ENCODE peak calls at places on chromosomes 13 and 19, in six cellular contexts. One of them, this sample, is unnamed.

GRCh38 chr19:46919324-46919723 is 58.5 kb downstream of the ARHGAP35 start:
- DNase-seq in PC-3: peak
- DNase-seq in spleen: no peak
- DNase-seq in heart left ventricle: no peak
- DNase-seq in choroid plexus epithelial cell: peak
- DNase-seq in esophagus muscularis mucosa: no peak
- DNase-seq in this sample: no peak

GRCh38 chr19:51531349-51532315 is at the start of gene SIGLEC6:
- DNase-seq in choroid plexus epithelial cell: no peak
- DNase-seq in heart left ventricle: peak
- DNase-seq in spleen: peak
- DNase-seq in PC-3: no peak
- DNase-seq in esophagus muscularis mucosa: no peak
- DNase-seq in this sample: no peak

GRCh38 chr19:49921871-49922755 is 6.9 kb upstream of the ATF5 start:
- DNase-seq in esophagus muscularis mucosa: no peak
- DNase-seq in spleen: no peak
- DNase-seq in heart left ventricle: no peak
- DNase-seq in choroid plexus epithelial cell: peak
- DNase-seq in PC-3: peak
- DNase-seq in this sample: peak

GRCh38 chr13:38951525-38952313 is 38.9 kb downstream of the STOML3 start:
- DNase-seq in choroid plexus epithelial cell: peak
- DNase-seq in esophagus muscularis mucosa: no peak
- DNase-seq in heart left ventricle: no peak
- DNase-seq in spleen: no peak
- DNase-seq in PC-3: no peak
- DNase-seq in this sample: peak

GRCh38 chr19:19602713-19603320 is 15.7 kb downstream of the PBX4 start:
- DNase-seq in choroid plexus epithelial cell: no peak
- DNase-seq in PC-3: no peak
- DNase-seq in heart left ventricle: no peak
- DNase-seq in spleen: no peak
- DNase-seq in esophagus muscularis mucosa: no peak
- DNase-seq in this sample: no peak

GRCh38 chr13:88701551-88701950 is 1030.4 kb downstream of the SLITRK5 start:
- DNase-seq in esophagus muscularis mucosa: no peak
- DNase-seq in choroid plexus epithelial cell: no peak
- DNase-seq in spleen: no peak
- DNase-seq in PC-3: peak
- DNase-seq in heart left ventricle: no peak
- DNase-seq in this sample: no peak

GRCh38 chr19:13172335-13173128 is 22.3 kb downstream of the IER2 start:
- DNase-seq in esophagus muscularis mucosa: peak
- DNase-seq in PC-3: peak
- DNase-seq in spleen: peak
- DNase-seq in heart left ventricle: peak
- DNase-seq in choroid plexus epithelial cell: peak
- DNase-seq in this sample: peak

GRCh38 chr13:113837554-113838355 is 26.1 kb downstream of the GAS6 start:
- DNase-seq in spleen: no peak
- DNase-seq in choroid plexus epithelial cell: peak
- DNase-seq in heart left ventricle: peak
- DNase-seq in esophagus muscularis mucosa: peak
- DNase-seq in PC-3: peak
- DNase-seq in this sample: peak

GRCh38 chr13:113192279-113192678 is 16.2 kb downstream of the PCID2 start:
- DNase-seq in PC-3: no peak
- DNase-seq in esophagus muscularis mucosa: no peak
- DNase-seq in heart left ventricle: no peak
- DNase-seq in spleen: no peak
- DNase-seq in choroid plexus epithelial cell: no peak
- DNase-seq in this sample: no peak

GRCh38 chr13:70385852-70386251 is 277.6 kb upstream of the KLHL1 start:
- DNase-seq in heart left ventricle: no peak
- DNase-seq in PC-3: no peak
- DNase-seq in esophagus muscularis mucosa: no peak
- DNase-seq in spleen: peak
- DNase-seq in choroid plexus epithelial cell: no peak
- DNase-seq in this sample: no peak

GRCh38 chr13:99895999-99896695 is 75.4 kb downstream of the ZIC5 start:
- DNase-seq in PC-3: no peak
- DNase-seq in spleen: no peak
- DNase-seq in heart left ventricle: no peak
- DNase-seq in choroid plexus epithelial cell: no peak
- DNase-seq in esophagus muscularis mucosa: no peak
- DNase-seq in this sample: no peak

GRCh38 chr19:27972291-27973040 is 1240.5 kb downstream of the UQCRFS1 start:
- DNase-seq in choroid plexus epithelial cell: peak
- DNase-seq in esophagus muscularis mucosa: no peak
- DNase-seq in PC-3: peak
- DNase-seq in spleen: no peak
- DNase-seq in heart left ventricle: no peak
- DNase-seq in this sample: peak

GRCh38 chr19:14000691-14001365 is 5.3 kb downstream of the RFX1 start:
- DNase-seq in PC-3: no peak
- DNase-seq in esophagus muscularis mucosa: no peak
- DNase-seq in spleen: no peak
- DNase-seq in choroid plexus epithelial cell: no peak
- DNase-seq in heart left ventricle: no peak
- DNase-seq in this sample: no peak

DNA sequence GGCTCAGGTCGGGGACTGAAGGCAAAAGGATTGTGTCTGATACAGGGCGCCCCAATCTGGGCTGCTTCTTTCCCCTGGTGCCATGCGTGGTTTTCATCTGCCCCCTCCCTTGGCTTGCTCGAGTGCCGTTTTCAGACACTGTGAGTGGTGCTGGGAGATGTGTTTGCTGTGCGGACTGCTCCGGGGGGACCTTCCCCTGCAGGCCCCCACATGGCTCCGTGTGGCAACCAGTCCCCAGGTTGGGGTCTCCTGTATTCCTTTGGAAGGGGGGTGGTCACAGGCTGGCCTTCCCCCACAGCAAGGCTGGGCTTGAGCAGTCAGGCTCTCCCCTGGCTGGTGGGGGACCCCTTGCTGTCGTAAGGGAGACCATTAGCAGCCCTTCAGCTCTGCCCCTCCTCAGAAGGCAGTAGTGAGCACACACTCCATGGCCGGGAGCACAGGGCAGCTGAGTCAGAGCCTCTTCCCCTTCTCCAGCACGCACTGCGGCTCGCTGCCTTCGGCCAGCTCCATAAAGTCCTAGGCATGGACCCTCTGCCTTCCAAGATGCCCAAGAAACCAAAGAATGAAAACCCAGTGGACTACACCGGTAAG is 20.6 kb upstream of the QTRT1 start:
- DNase-seq in esophagus muscularis mucosa: no peak
- DNase-seq in heart left ventricle: no peak
- DNase-seq in choroid plexus epithelial cell: no peak
- DNase-seq in spleen: no peak
- DNase-seq in PC-3: no peak
- DNase-seq in this sample: no peak
- H3K4me3 ChIP-seq in esophagus muscularis mucosa: no peak
- H3K4me3 ChIP-seq in heart left ventricle: no peak
- H3K4me3 ChIP-seq in choroid plexus epithelial cell: no peak
- H3K4me3 ChIP-seq in spleen: no peak
- H3K4me3 ChIP-seq in PC-3: no peak
- H3K4me3 ChIP-seq in this sample: no peak

GRCh38 chr13:60384911-60385310 is 12.1 kb upstream of the TDRD3 start:
- DNase-seq in spleen: no peak
- DNase-seq in esophagus muscularis mucosa: no peak
- DNase-seq in heart left ventricle: no peak
- DNase-seq in PC-3: no peak
- DNase-seq in choroid plexus epithelial cell: no peak
- DNase-seq in this sample: no peak
- TF ChIP-seq CTCF in spleen: no peak
- TF ChIP-seq CTCF in esophagus muscularis mucosa: no peak
- TF ChIP-seq CTCF in heart left ventricle: no peak
- TF ChIP-seq CTCF in PC-3: no peak
- TF ChIP-seq CTCF in choroid plexus epithelial cell: no peak
- TF ChIP-seq CTCF in this sample: no peak

GRCh38 chr19:3042545-3043267 is 13.6 kb upstream of the TLE2 start:
- DNase-seq in esophagus muscularis mucosa: no peak
- DNase-seq in PC-3: no peak
- DNase-seq in heart left ventricle: no peak
- DNase-seq in choroid plexus epithelial cell: peak
- DNase-seq in spleen: no peak
- DNase-seq in this sample: no peak
- H3K4me3 ChIP-seq in esophagus muscularis mucosa: peak
- H3K4me3 ChIP-seq in PC-3: no peak
- H3K4me3 ChIP-seq in heart left ventricle: no peak
- H3K4me3 ChIP-seq in choroid plexus epithelial cell: no peak
- H3K4me3 ChIP-seq in spleen: no peak
- H3K4me3 ChIP-seq in this sample: no peak

GRCh38 chr19:1221904-1222255 is 15.9 kb downstream of the CBARP start:
- DNase-seq in heart left ventricle: no peak
- DNase-seq in esophagus muscularis mucosa: no peak
- DNase-seq in PC-3: no peak
- DNase-seq in spleen: no peak
- DNase-seq in choroid plexus epithelial cell: no peak
- DNase-seq in this sample: no peak

GRCh38 chr19:1224047-1224825 is 13.6 kb downstream of the CBARP start:
- DNase-seq in choroid plexus epithelial cell: no peak
- DNase-seq in spleen: no peak
- DNase-seq in esophagus muscularis mucosa: no peak
- DNase-seq in heart left ventricle: no peak
- DNase-seq in PC-3: no peak
- DNase-seq in this sample: no peak

GRCh38 chr19:1221141-1221903 is 15.7 kb downstream of the STK11 start:
- DNase-seq in PC-3: peak
- DNase-seq in choroid plexus epithelial cell: peak
- DNase-seq in spleen: no peak
- DNase-seq in heart left ventricle: peak
- DNase-seq in esophagus muscularis mucosa: no peak
- DNase-seq in this sample: peak

GRCh38 chr19:1223018-1223855 is 14.6 kb downstream of the CBARP start:
- DNase-seq in PC-3: peak
- DNase-seq in choroid plexus epithelial cell: peak
- DNase-seq in esophagus muscularis mucosa: no peak
- DNase-seq in heart left ventricle: peak
- DNase-seq in spleen: no peak
- DNase-seq in this sample: peak

DNA sequence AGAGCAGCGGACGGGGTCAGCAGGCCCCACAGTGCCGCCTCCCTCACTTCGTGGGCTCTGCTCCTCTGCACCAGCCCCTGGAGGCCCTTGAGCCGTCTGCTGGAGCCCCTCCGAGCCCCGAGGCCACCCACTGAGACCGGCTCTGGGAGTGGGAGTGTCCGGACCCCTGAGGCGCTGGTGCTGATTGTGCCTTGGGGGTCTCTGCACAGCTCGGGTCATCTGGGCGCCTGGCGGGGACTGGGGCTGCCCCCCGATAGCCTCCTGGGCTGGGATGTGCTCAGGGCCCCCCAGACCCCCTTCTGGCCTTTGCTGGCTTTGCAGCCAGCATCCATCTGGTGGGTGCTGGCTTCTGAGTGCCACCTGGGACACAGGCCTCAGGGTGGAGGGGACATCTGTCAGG is 15.4 kb downstream of the CBARP start:
- DNase-seq in heart left ventricle: no peak
- DNase-seq in spleen: no peak
- DNase-seq in esophagus muscularis mucosa: no peak
- DNase-seq in choroid plexus epithelial cell: no peak
- DNase-seq in PC-3: no peak
- DNase-seq in this sample: no peak
- TF ChIP-seq CTCF in heart left ventricle: no peak
- TF ChIP-seq CTCF in spleen: no peak
- TF ChIP-seq CTCF in esophagus muscularis mucosa: no peak
- TF ChIP-seq CTCF in choroid plexus epithelial cell: peak
- TF ChIP-seq CTCF in PC-3: no peak
- TF ChIP-seq CTCF in this sample: peak

GRCh38 chr19:55080121-55080914 is 4.6 kb downstream of the EPS8L1 start:
- DNase-seq in esophagus muscularis mucosa: no peak
- DNase-seq in spleen: peak
- DNase-seq in PC-3: no peak
- DNase-seq in choroid plexus epithelial cell: peak
- DNase-seq in heart left ventricle: peak
- DNase-seq in this sample: peak
- H3K4me3 ChIP-seq in esophagus muscularis mucosa: peak
- H3K4me3 ChIP-seq in spleen: peak
- H3K4me3 ChIP-seq in PC-3: no peak
- H3K4me3 ChIP-seq in choroid plexus epithelial cell: peak
- H3K4me3 ChIP-seq in heart left ventricle: peak
- H3K4me3 ChIP-seq in this sample: peak

DNA sequence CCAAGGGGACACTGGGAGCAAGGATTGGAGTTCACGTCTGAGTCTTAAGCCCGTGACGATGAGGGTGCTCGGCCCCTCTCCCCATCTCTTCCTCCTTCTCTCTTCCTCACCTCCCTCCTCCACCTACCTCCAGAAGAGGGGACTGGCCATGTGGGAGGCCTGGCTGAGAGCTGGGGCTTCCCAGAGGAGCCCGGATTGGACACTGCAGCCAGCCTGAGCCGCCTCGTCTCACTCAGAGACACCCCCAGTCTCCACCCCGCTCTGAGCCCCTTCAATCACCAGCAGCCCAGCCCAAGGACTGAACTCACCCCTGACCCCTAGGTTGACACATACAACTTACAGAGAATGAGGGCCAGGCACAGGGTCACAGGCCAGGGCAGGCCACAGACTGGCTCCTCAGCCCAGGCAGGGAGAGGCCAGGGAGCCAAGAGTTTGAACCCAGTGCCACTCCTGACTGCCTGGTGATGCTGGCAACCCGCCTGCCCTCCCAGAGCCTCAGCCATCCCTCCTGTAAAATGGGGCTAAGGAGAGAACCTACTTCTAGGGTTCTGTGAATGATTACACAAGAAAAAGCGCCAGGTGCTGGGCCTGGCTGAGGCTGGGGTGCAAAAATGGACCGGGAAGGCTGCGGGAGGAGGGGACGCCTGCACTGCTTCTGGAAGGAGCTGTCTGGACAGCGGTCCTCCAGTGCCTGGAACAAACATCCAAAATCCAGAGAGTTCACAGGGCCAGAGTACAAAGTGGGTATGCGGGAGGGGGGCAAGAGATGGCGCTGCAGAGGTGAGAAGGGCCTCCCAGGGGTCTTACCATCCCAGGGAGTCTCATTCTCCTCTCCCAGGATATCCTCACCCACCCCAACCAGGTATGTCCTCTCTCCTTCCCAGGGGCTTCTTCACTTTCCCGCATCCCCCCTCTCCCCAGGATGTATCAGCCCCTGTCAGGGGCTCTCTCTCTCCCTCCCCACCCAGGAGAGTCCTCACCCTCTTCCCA is 1.1 kb downstream of the CD79A start:
- DNase-seq in spleen: no peak
- DNase-seq in esophagus muscularis mucosa: no peak
- DNase-seq in choroid plexus epithelial cell: no peak
- DNase-seq in heart left ventricle: no peak
- DNase-seq in PC-3: no peak
- DNase-seq in this sample: no peak
- TF ChIP-seq CTCF in spleen: no peak
- TF ChIP-seq CTCF in esophagus muscularis mucosa: no peak
- TF ChIP-seq CTCF in choroid plexus epithelial cell: no peak
- TF ChIP-seq CTCF in heart left ventricle: no peak
- TF ChIP-seq CTCF in PC-3: no peak
- TF ChIP-seq CTCF in this sample: no peak